ENCODE peak calls at places on chromosomes 11 and 22, in seven cellular contexts. B, H, T, C, G, X and N are unnamed samples.
A peak's percentile ranks its signal among the peaks of the same experiment; 100 is the strongest.

GRCh38 chr22:30212363-30212995 is 34.1 kb downstream of the LIF start:
- DNase-seq in G (peak; percentile 90), H (peak; percentile 46), T (no peak), C (peak; percentile 83), X (no peak), B (peak; percentile 97), N (peak; percentile 75)

GRCh38 chr22:39645532-39645931 is 75.0 kb downstream of the CACNA1I start:
- DNase-seq in X (no peak), C (no peak), T (no peak), G (no peak), H (no peak), B (no peak), N (no peak)

GRCh38 chr11:126059238-126059761 is 3.4 kb downstream of the CDON start:
- DNase-seq in B (no peak), G (no peak), H (no peak), X (no peak), C (no peak), T (no peak), N (no peak)

GRCh38 chr11:914204-914603 is 3.6 kb upstream of the CHID1 start:
- DNase-seq in T (no peak), H (no peak), B (no peak), G (no peak), X (no peak), C (no peak), N (no peak)

GRCh38 chr11:88489030-88489429 is 151.5 kb upstream of the CTSC start:
- DNase-seq in C (no peak), T (no peak), H (no peak), G (no peak), B (no peak), X (no peak), N (no peak)

GRCh38 chr11:19715373-19715772 is 2.7 kb downstream of the NAV2 start:
- DNase-seq in X (peak; percentile 86), H (no peak), C (peak; percentile 95), G (no peak), B (peak; percentile 96), T (no peak), N (peak; percentile 69)

GRCh38 chr11:62153087-62153395 is 29.2 kb downstream of the INCENP start:
- DNase-seq in B (no peak), G (no peak), H (no peak), T (no peak), X (no peak), C (no peak), N (no peak)

GRCh38 chr11:11387201-11387600 is 34.2 kb upstream of the CSNK2A3 start:
- DNase-seq in G (no peak), B (no peak), H (no peak), C (no peak), T (no peak), X (no peak), N (no peak)

GRCh38 chr22:42443240-42444059 is 11.2 kb upstream of the NFAM1 start:
- DNase-seq in C (no peak), T (no peak), X (no peak), H (no peak), G (no peak), B (peak; percentile 24), N (no peak)

GRCh38 chr11:76700177-76701100 is 29.9 kb upstream of the LRRC32 start:
- DNase-seq in B (peak; percentile 99), X (peak; percentile 40), H (peak; percentile 95), T (no peak), C (peak; percentile 91), G (no peak), N (peak; percentile 86)

GRCh38 chr11:78310500-78310909 is 107.1 kb downstream of the GAB2 start:
- DNase-seq in X (no peak), T (no peak), B (peak; percentile 54), C (no peak), H (no peak), G (no peak), N (no peak)

GRCh38 chr22:37270928-37271650 is 11.2 kb upstream of the CYTH4 start:
- DNase-seq in B (peak; percentile 54), H (no peak), T (no peak), C (no peak), X (no peak), G (no peak), N (no peak)

GRCh38 chr11:128198206-128198605 is 389.2 kb downstream of the ETS1 start:
- DNase-seq in G (no peak), T (no peak), H (no peak), C (no peak), B (no peak), X (no peak), N (no peak)

GRCh38 chr11:38130514-38130913 is 1532.5 kb upstream of the RAG2 start:
- DNase-seq in X (no peak), G (no peak), H (no peak), B (no peak), T (no peak), C (no peak), N (no peak)

GRCh38 chr22:37749831-37750595 is 53.2 kb downstream of the TRIOBP start:
- DNase-seq in B (peak; percentile 86), G (no peak), T (no peak), X (no peak), H (no peak), C (peak; percentile 78), N (no peak)

GRCh38 chr22:32020117-32020516 is 22.9 kb upstream of the SLC5A1 start:
- DNase-seq in C (peak; percentile 78), T (no peak), G (no peak), H (no peak), X (peak; percentile 42), B (peak; percentile 60), N (no peak)

GRCh38 chr11:123800041-123800440 is 6.1 kb downstream of the OR6M1 start:
- DNase-seq in G (no peak), T (no peak), X (no peak), C (no peak), B (no peak), H (no peak), N (no peak)

GRCh38 chr11:32006799-32007388 is 84.0 kb upstream of the RCN1 start:
- DNase-seq in B (peak; percentile 77), C (peak; percentile 54), X (peak; percentile 50), T (no peak), H (peak; percentile 2), G (peak; percentile 29), N (no peak)

GRCh38 chr11:116610190-116610589 is 162.6 kb downstream of the BUD13 start:
- DNase-seq in H (no peak), C (no peak), T (no peak), X (no peak), B (no peak), G (no peak), N (no peak)

GRCh38 chr22:39593061-39593930 is 22.7 kb downstream of the CACNA1I start:
- DNase-seq in T (no peak), B (peak; percentile 26), X (no peak), G (no peak), H (no peak), C (no peak), N (no peak)

GRCh38 chr11:96263361-96263763 is 79.6 kb downstream of the MAML2 start:
- DNase-seq in T (no peak), C (peak; percentile 83), B (peak; percentile 93), X (peak; percentile 29), G (no peak), H (no peak), N (peak; percentile 82)

GRCh38 chr22:20436309-20437252 is 1.0 kb downstream of the SCARF2 start:
- DNase-seq in C (no peak), B (peak; percentile 79), G (no peak), H (no peak), X (no peak), T (no peak), N (no peak)

GRCh38 chr11:22927793-22928192 is 67.5 kb upstream of the CCDC179 start:
- DNase-seq in B (no peak), T (no peak), X (no peak), C (no peak), H (no peak), G (no peak), N (no peak)

GRCh38 chr11:4936745-4937144 is 10.7 kb downstream of the OR51A4 start:
- DNase-seq in G (no peak), X (no peak), T (no peak), B (no peak), C (no peak), H (no peak), N (no peak)

GRCh38 chr11:12200359-12201015 is 90.1 kb downstream of the MICAL2 start:
- DNase-seq in B (peak; percentile 71), G (no peak), C (peak; percentile 90), T (no peak), X (peak; percentile 100), H (peak; percentile 44), N (peak; percentile 79)

GRCh38 chr11:5690216-5690615 is 626 bp downstream of the TRIM22 start:
- DNase-seq in B (peak; percentile 50), G (no peak), H (no peak), C (no peak), T (no peak), X (no peak), N (no peak)

GRCh38 chr22:35299217-35299716 is 427 bp upstream of the TOM1 start:
- DNase-seq in C (no peak), H (no peak), G (peak; percentile 7), X (no peak), B (peak; percentile 74), T (no peak), N (no peak)